ENCODE peak calls at places on chromosome 1, in six cellular contexts. One of them, this sample, is unnamed. For H3K4me1, the result is how much of the 10 kb centered on the place peaks cover.

GRCh38 chr1:151520359-151520758 is 9.2 kb downstream of the CGN start:
- DNase-seq in Panc1: no peak
- DNase-seq in HCT116: no peak
- DNase-seq in mesenchymal stem cell: no peak
- DNase-seq in heart left ventricle: no peak
- DNase-seq in stomach: no peak
- DNase-seq in this sample: no peak

GRCh38 chr1:29259802-29260441 is 23.6 kb downstream of the PTPRU start:
- DNase-seq in Panc1: no peak
- DNase-seq in HCT116: no peak
- DNase-seq in mesenchymal stem cell: peak
- DNase-seq in heart left ventricle: peak
- DNase-seq in stomach: peak
- DNase-seq in this sample: no peak

GRCh38 chr1:31238986-31239613 is 587 bp downstream of the NKAIN1 start:
- DNase-seq in Panc1: no peak
- DNase-seq in HCT116: no peak
- DNase-seq in mesenchymal stem cell: peak
- DNase-seq in heart left ventricle: no peak
- DNase-seq in stomach: no peak
- DNase-seq in this sample: peak

GRCh38 chr1:17520041-17520440 is 19.5 kb upstream of the ARHGEF10L start:
- DNase-seq in Panc1: no peak
- DNase-seq in HCT116: peak
- DNase-seq in mesenchymal stem cell: no peak
- DNase-seq in heart left ventricle: no peak
- DNase-seq in stomach: peak
- DNase-seq in this sample: no peak

GRCh38 chr1:89525169-89525855 is 683 bp downstream of the LRRC8B start:
- DNase-seq in Panc1: no peak
- DNase-seq in HCT116: peak
- DNase-seq in mesenchymal stem cell: peak
- DNase-seq in heart left ventricle: peak
- DNase-seq in stomach: no peak
- DNase-seq in this sample: peak

GRCh38 chr1:31127266-31127665 is 61.7 kb upstream of the PUM1 start:
- DNase-seq in Panc1: no peak
- DNase-seq in HCT116: no peak
- DNase-seq in mesenchymal stem cell: peak
- DNase-seq in heart left ventricle: no peak
- DNase-seq in stomach: no peak
- DNase-seq in this sample: peak

GRCh38 chr1:169207825-169208520 is 101.5 kb downstream of the ATP1B1 start:
- DNase-seq in Panc1: no peak
- DNase-seq in HCT116: no peak
- DNase-seq in mesenchymal stem cell: peak
- DNase-seq in heart left ventricle: no peak
- DNase-seq in stomach: no peak
- DNase-seq in this sample: peak

GRCh38 chr1:65825736-65826135 is 33.0 kb downstream of the PDE4B start:
- DNase-seq in Panc1: no peak
- DNase-seq in HCT116: no peak
- DNase-seq in mesenchymal stem cell: peak
- DNase-seq in heart left ventricle: no peak
- DNase-seq in stomach: no peak
- DNase-seq in this sample: peak

GRCh38 chr1:165904948-165905347 is 77.5 kb downstream of the UCK2 start:
- DNase-seq in Panc1: no peak
- DNase-seq in HCT116: no peak
- DNase-seq in mesenchymal stem cell: no peak
- DNase-seq in heart left ventricle: no peak
- DNase-seq in stomach: no peak
- DNase-seq in this sample: no peak

GRCh38 chr1:60041783-60042182 is 31.8 kb downstream of the C1orf87 start:
- DNase-seq in Panc1: no peak
- DNase-seq in HCT116: no peak
- DNase-seq in mesenchymal stem cell: no peak
- DNase-seq in heart left ventricle: no peak
- DNase-seq in stomach: no peak
- DNase-seq in this sample: no peak

GRCh38 chr1:202858789-202859414 is 30.0 kb downstream of the RABIF start:
- DNase-seq in Panc1: no peak
- DNase-seq in HCT116: no peak
- DNase-seq in mesenchymal stem cell: no peak
- DNase-seq in heart left ventricle: peak
- DNase-seq in stomach: no peak
- DNase-seq in this sample: no peak

GRCh38 chr1:184048841-184049240 is 2.7 kb upstream of the TSEN15 start:
- DNase-seq in Panc1: no peak
- DNase-seq in HCT116: no peak
- DNase-seq in mesenchymal stem cell: no peak
- DNase-seq in heart left ventricle: no peak
- DNase-seq in stomach: no peak
- DNase-seq in this sample: no peak

GRCh38 chr1:199948587-199949280 is 78.8 kb upstream of the NR5A2 start:
- DNase-seq in Panc1: no peak
- DNase-seq in HCT116: peak
- DNase-seq in mesenchymal stem cell: no peak
- DNase-seq in heart left ventricle: no peak
- DNase-seq in stomach: no peak
- DNase-seq in this sample: no peak

GRCh38 chr1:93907718-93908117 is 1.5 kb downstream of the GCLM start:
- DNase-seq in Panc1: no peak
- DNase-seq in HCT116: no peak
- DNase-seq in mesenchymal stem cell: peak
- DNase-seq in heart left ventricle: peak
- DNase-seq in stomach: no peak
- DNase-seq in this sample: peak

GRCh38 chr1:53314096-53314495 is 13.8 kb downstream of the LRP8 start:
- DNase-seq in Panc1: no peak
- DNase-seq in HCT116: no peak
- DNase-seq in mesenchymal stem cell: no peak
- DNase-seq in heart left ventricle: no peak
- DNase-seq in stomach: no peak
- DNase-seq in this sample: no peak
- H3K4me1 ChIP-seq in Panc1: under half
- H3K4me1 ChIP-seq in HCT116: under half
- H3K4me1 ChIP-seq in mesenchymal stem cell: under half
- H3K4me1 ChIP-seq in heart left ventricle: under half
- H3K4me1 ChIP-seq in stomach: under half
- H3K4me1 ChIP-seq in this sample: under half

GRCh38 chr1:110638062-110638461 is 31.9 kb upstream of the KCNA2 start:
- DNase-seq in Panc1: no peak
- DNase-seq in HCT116: no peak
- DNase-seq in mesenchymal stem cell: no peak
- DNase-seq in heart left ventricle: no peak
- DNase-seq in stomach: no peak
- DNase-seq in this sample: no peak
- H3K4me1 ChIP-seq in Panc1: under half
- H3K4me1 ChIP-seq in HCT116: under half
- H3K4me1 ChIP-seq in mesenchymal stem cell: under half
- H3K4me1 ChIP-seq in heart left ventricle: under half
- H3K4me1 ChIP-seq in stomach: under half
- H3K4me1 ChIP-seq in this sample: under half

DNA sequence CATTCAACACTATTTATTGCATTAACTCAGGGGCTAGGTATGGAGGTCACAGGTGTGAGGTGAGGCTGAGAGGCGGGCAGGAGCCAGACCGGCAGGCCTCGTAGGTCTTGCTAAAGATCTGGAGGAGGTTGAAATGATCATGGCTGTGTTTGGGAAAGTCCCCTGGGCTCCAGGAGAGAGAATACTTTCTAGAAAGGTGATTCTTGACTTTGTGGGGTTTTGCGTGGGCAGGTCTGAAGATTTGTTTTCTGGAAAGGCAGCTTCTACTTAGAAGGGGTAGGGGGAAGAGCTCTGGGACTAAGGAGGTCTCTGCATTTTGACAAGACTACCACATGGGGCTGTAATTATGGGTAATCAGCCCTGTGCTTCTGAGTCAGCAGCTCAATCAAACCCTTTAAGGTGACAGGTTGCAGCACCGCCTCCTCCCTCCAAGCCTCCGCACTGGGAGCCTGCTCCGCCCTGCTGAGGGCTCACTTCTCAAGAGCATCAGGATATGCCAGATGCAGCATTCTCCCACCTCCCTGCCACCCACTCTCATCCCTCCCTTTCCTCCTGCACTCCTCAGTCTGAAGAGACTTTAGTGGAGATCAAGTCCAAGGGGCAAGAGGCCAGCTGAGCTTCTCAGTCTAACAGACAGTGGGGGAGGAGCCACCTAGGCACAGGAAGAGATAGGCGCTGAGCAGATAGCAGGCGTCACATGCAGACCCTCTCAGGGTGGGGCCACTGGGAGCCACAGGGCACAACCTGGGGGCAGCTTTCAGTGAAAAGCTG is 30.5 kb downstream of the SLC30A1 start:
- DNase-seq in Panc1: no peak
- DNase-seq in HCT116: no peak
- DNase-seq in mesenchymal stem cell: no peak
- DNase-seq in heart left ventricle: no peak
- DNase-seq in stomach: no peak
- DNase-seq in this sample: no peak
- H3K4me1 ChIP-seq in Panc1: under half
- H3K4me1 ChIP-seq in HCT116: under half
- H3K4me1 ChIP-seq in mesenchymal stem cell: under half
- H3K4me1 ChIP-seq in heart left ventricle: under half
- H3K4me1 ChIP-seq in stomach: under half
- H3K4me1 ChIP-seq in this sample: under half

GRCh38 chr1:226661965-226662364 is 77.1 kb downstream of the ITPKB start:
- DNase-seq in Panc1: no peak
- DNase-seq in HCT116: no peak
- DNase-seq in mesenchymal stem cell: peak
- DNase-seq in heart left ventricle: no peak
- DNase-seq in stomach: no peak
- DNase-seq in this sample: peak

GRCh38 chr1:226662704-226663326 is 76.3 kb downstream of the ITPKB start:
- DNase-seq in Panc1: peak
- DNase-seq in HCT116: peak
- DNase-seq in mesenchymal stem cell: peak
- DNase-seq in heart left ventricle: peak
- DNase-seq in stomach: peak
- DNase-seq in this sample: peak

GRCh38 chr1:226659641-226660040 is 79.4 kb downstream of the ITPKB start:
- DNase-seq in Panc1: no peak
- DNase-seq in HCT116: no peak
- DNase-seq in mesenchymal stem cell: no peak
- DNase-seq in heart left ventricle: no peak
- DNase-seq in stomach: no peak
- DNase-seq in this sample: no peak

GRCh38 chr1:226660410-226661182 is 78.5 kb downstream of the ITPKB start:
- DNase-seq in Panc1: no peak
- DNase-seq in HCT116: no peak
- DNase-seq in mesenchymal stem cell: no peak
- DNase-seq in heart left ventricle: peak
- DNase-seq in stomach: no peak
- DNase-seq in this sample: no peak

GRCh38 chr1:226661271-226661670 is 77.8 kb downstream of the ITPKB start:
- DNase-seq in Panc1: no peak
- DNase-seq in HCT116: no peak
- DNase-seq in mesenchymal stem cell: no peak
- DNase-seq in heart left ventricle: no peak
- DNase-seq in stomach: no peak
- DNase-seq in this sample: no peak
- H3K4me1 ChIP-seq in Panc1: under half
- H3K4me1 ChIP-seq in HCT116: under half
- H3K4me1 ChIP-seq in mesenchymal stem cell: under half
- H3K4me1 ChIP-seq in heart left ventricle: half or more
- H3K4me1 ChIP-seq in stomach: half or more
- H3K4me1 ChIP-seq in this sample: half or more

GRCh38 chr1:9238550-9238949 is 4.0 kb downstream of the H6PD start:
- DNase-seq in Panc1: no peak
- DNase-seq in HCT116: no peak
- DNase-seq in mesenchymal stem cell: peak
- DNase-seq in heart left ventricle: no peak
- DNase-seq in stomach: no peak
- DNase-seq in this sample: no peak

GRCh38 chr1:9235560-9235959 is 986 bp downstream of the H6PD start:
- DNase-seq in Panc1: no peak
- DNase-seq in HCT116: no peak
- DNase-seq in mesenchymal stem cell: no peak
- DNase-seq in heart left ventricle: no peak
- DNase-seq in stomach: no peak
- DNase-seq in this sample: no peak

GRCh38 chr1:9239622-9240401 is 5.2 kb downstream of the H6PD start:
- DNase-seq in Panc1: no peak
- DNase-seq in HCT116: no peak
- DNase-seq in mesenchymal stem cell: peak
- DNase-seq in heart left ventricle: peak
- DNase-seq in stomach: peak
- DNase-seq in this sample: peak

GRCh38 chr1:9235123-9235513 is 544 bp downstream of the H6PD start:
- DNase-seq in Panc1: no peak
- DNase-seq in HCT116: no peak
- DNase-seq in mesenchymal stem cell: peak
- DNase-seq in heart left ventricle: peak
- DNase-seq in stomach: peak
- DNase-seq in this sample: peak

DNA sequence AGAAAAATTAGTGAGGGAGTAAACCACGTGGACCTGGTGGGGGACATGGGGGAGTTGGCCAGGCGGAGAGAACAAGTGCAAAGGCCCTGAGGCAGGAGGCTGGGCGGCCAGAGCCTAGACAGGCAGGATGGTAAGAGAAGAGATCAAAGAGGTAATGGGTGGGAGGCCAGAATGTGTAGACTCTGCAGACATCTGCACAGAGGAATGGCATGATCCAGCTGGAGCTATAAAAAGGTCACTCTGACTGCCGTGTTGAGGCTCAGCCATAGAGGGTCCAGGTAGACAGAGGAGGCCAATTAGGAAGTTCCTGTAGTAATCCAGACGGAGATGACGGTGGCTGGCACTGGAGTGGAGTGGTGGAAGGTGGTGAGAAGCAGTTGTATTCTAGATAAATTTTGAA is 3.6 kb downstream of the H6PD start:
- DNase-seq in Panc1: no peak
- DNase-seq in HCT116: no peak
- DNase-seq in mesenchymal stem cell: no peak
- DNase-seq in heart left ventricle: no peak
- DNase-seq in stomach: peak
- DNase-seq in this sample: no peak
- H3K4me1 ChIP-seq in Panc1: under half
- H3K4me1 ChIP-seq in HCT116: under half
- H3K4me1 ChIP-seq in mesenchymal stem cell: under half
- H3K4me1 ChIP-seq in heart left ventricle: half or more
- H3K4me1 ChIP-seq in stomach: half or more
- H3K4me1 ChIP-seq in this sample: half or more

This sample was measured in adipocyte.